ENCODE peak calls at places on chromosomes 4 and X, in six cellular contexts. One of them, this sample, is unnamed.

GRCh38 chr4:112765317-112765989 is 128.5 kb downstream of the LARP7 start:
- DNase-seq in spleen: no peak
- DNase-seq in left lung: no peak
- DNase-seq in GM23338: peak; percentile 88
- DNase-seq in transverse colon: no peak
- DNase-seq in astrocyte: no peak
- DNase-seq in this sample: no peak

GRCh38 chr4:128228021-128228571 is 59.5 kb downstream of the PGRMC2 start:
- DNase-seq in spleen: no peak
- DNase-seq in left lung: no peak
- DNase-seq in GM23338: no peak
- DNase-seq in transverse colon: no peak
- DNase-seq in astrocyte: peak; percentile 42
- DNase-seq in this sample: no peak

GRCh38 chr4:26765515-26765914 is 95.1 kb upstream of the STIM2 start:
- DNase-seq in spleen: no peak
- DNase-seq in left lung: no peak
- DNase-seq in GM23338: no peak
- DNase-seq in transverse colon: no peak
- DNase-seq in astrocyte: peak; percentile 52
- DNase-seq in this sample: no peak

GRCh38 chr4:112865443-112865842 is 184.0 kb upstream of the ANK2 start:
- DNase-seq in spleen: no peak
- DNase-seq in left lung: no peak
- DNase-seq in GM23338: no peak
- DNase-seq in transverse colon: no peak
- DNase-seq in astrocyte: no peak
- DNase-seq in this sample: no peak

GRCh38 chr4:1973218-1973617 is 35.6 kb downstream of the NELFA start:
- DNase-seq in spleen: peak; percentile 36
- DNase-seq in left lung: no peak
- DNase-seq in GM23338: no peak
- DNase-seq in transverse colon: no peak
- DNase-seq in astrocyte: no peak
- DNase-seq in this sample: no peak

GRCh38 chr4:122990891-122991290 is 68.5 kb upstream of the NUDT6 start:
- DNase-seq in spleen: no peak
- DNase-seq in left lung: no peak
- DNase-seq in GM23338: no peak
- DNase-seq in transverse colon: no peak
- DNase-seq in astrocyte: no peak
- DNase-seq in this sample: no peak

GRCh38 chr4:75708218-75708691 is 16.1 kb upstream of the USO1 start:
- DNase-seq in spleen: no peak
- DNase-seq in left lung: no peak
- DNase-seq in GM23338: peak; percentile 69
- DNase-seq in transverse colon: peak; percentile 50
- DNase-seq in astrocyte: no peak
- DNase-seq in this sample: no peak

GRCh38 chr4:4585012-4585670 is 43.3 kb upstream of the STX18 start:
- DNase-seq in spleen: no peak
- DNase-seq in left lung: no peak
- DNase-seq in GM23338: no peak
- DNase-seq in transverse colon: no peak
- DNase-seq in astrocyte: peak; percentile 75
- DNase-seq in this sample: no peak

GRCh38 chrX:136754641-136755040 is 26.1 kb downstream of the ARHGEF6 start:
- DNase-seq in spleen: peak; percentile 80
- DNase-seq in left lung: no peak
- DNase-seq in GM23338: no peak
- DNase-seq in transverse colon: no peak
- DNase-seq in astrocyte: peak; percentile 56
- DNase-seq in this sample: no peak

GRCh38 chr4:3411676-3412075 is 30.1 kb upstream of the HGFAC start:
- DNase-seq in spleen: peak; percentile 66
- DNase-seq in left lung: no peak
- DNase-seq in GM23338: no peak
- DNase-seq in transverse colon: no peak
- DNase-seq in astrocyte: no peak
- DNase-seq in this sample: no peak

GRCh38 chr4:174490356-174490969 is 31.8 kb downstream of the HPGD start:
- DNase-seq in spleen: no peak
- DNase-seq in left lung: no peak
- DNase-seq in GM23338: no peak
- DNase-seq in transverse colon: no peak
- DNase-seq in astrocyte: peak; percentile 49
- DNase-seq in this sample: no peak

GRCh38 chr4:16418814-16419213 is 192.5 kb upstream of the TAPT1 start:
- DNase-seq in spleen: no peak
- DNase-seq in left lung: no peak
- DNase-seq in GM23338: no peak
- DNase-seq in transverse colon: no peak
- DNase-seq in astrocyte: peak; percentile 92
- DNase-seq in this sample: no peak

GRCh38 chrX:75596178-75596577 is 73.3 kb upstream of the ZDHHC15 start:
- DNase-seq in spleen: no peak
- DNase-seq in left lung: no peak
- DNase-seq in GM23338: peak; percentile 1
- DNase-seq in transverse colon: no peak
- DNase-seq in astrocyte: peak; percentile 41
- DNase-seq in this sample: no peak

GRCh38 chr4:190014771-190015537 is 12.1 kb downstream of the FRG2 start:
- DNase-seq in spleen: peak; percentile 73
- DNase-seq in left lung: peak; percentile 83
- DNase-seq in GM23338: peak; percentile 84
- DNase-seq in transverse colon: no peak
- DNase-seq in astrocyte: no peak
- DNase-seq in this sample: no peak

GRCh38 chr4:124902111-124902510 is 189.6 kb upstream of the ANKRD50 start:
- DNase-seq in spleen: no peak
- DNase-seq in left lung: no peak
- DNase-seq in GM23338: no peak
- DNase-seq in transverse colon: no peak
- DNase-seq in astrocyte: no peak
- DNase-seq in this sample: no peak

GRCh38 chrX:118418811-118419251 is 72.9 kb downstream of the WDR44 start:
- DNase-seq in spleen: no peak
- DNase-seq in left lung: no peak
- DNase-seq in GM23338: peak; percentile 17
- DNase-seq in transverse colon: peak; percentile 8
- DNase-seq in astrocyte: no peak
- DNase-seq in this sample: no peak

GRCh38 chr4:84870398-84871163 is 95.9 kb downstream of the WDFY3 start:
- DNase-seq in spleen: no peak
- DNase-seq in left lung: no peak
- DNase-seq in GM23338: peak; percentile 95
- DNase-seq in transverse colon: no peak
- DNase-seq in astrocyte: peak; percentile 87
- DNase-seq in this sample: no peak
- H3K27ac ChIP-seq in spleen: no peak overlapping the region
- H3K27ac ChIP-seq in left lung: peak overlapping the region; percentile 67
- H3K27ac ChIP-seq in GM23338: peak overlapping the region; percentile 94
- H3K27ac ChIP-seq in transverse colon: no peak overlapping the region
- H3K27ac ChIP-seq in astrocyte: peak overlapping the region; percentile 70
- H3K27ac ChIP-seq in this sample: peak overlapping the region; percentile 64

DNA sequence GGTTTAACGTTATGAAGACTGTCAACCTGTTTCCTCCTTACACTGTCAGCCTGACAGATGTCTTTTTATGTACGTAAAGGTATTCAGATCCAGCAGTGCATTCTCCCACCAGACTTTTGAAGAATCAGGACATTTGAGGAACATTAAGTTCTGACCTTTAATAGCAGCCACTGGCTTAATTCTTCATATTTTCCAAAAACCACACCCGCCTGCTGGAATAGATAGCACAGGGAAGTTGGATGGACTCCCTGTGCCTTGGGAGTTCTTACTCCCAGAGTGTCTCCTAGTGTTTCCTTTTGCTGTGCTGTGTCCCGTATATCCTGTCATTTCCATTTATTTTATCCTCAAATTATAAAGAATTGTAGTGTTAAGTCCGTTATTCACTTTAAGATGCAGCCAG is 94.5 kb downstream of the AFF1 start:
- DNase-seq in spleen: no peak
- DNase-seq in left lung: no peak
- DNase-seq in GM23338: no peak
- DNase-seq in transverse colon: no peak
- DNase-seq in astrocyte: no peak
- DNase-seq in this sample: no peak
- H3K27ac ChIP-seq in spleen: no peak overlapping the region
- H3K27ac ChIP-seq in left lung: peak overlapping the region; percentile 60
- H3K27ac ChIP-seq in GM23338: no peak overlapping the region
- H3K27ac ChIP-seq in transverse colon: peak overlapping the region; percentile 70
- H3K27ac ChIP-seq in astrocyte: no peak overlapping the region
- H3K27ac ChIP-seq in this sample: no peak overlapping the region

DNA sequence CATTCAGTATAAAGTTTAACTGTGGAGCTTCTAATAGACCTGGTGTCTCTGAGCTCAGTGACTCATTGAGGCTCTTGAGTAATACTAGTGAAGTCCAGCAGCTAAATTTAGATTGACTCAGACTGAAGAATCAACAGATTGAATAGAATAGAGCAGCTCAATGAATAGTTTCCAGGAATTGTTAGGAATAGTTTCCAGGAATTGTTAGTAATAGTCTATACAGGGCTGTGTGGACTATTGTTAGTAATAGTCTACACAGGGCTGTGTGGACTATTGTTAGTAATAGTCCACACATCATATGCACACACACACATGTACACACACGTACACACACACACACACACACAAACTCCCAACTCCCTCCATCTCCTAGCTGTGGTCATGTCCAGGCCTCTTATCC is 3.0 kb downstream of the GIMD1 start:
- DNase-seq in spleen: no peak
- DNase-seq in left lung: no peak
- DNase-seq in GM23338: no peak
- DNase-seq in transverse colon: no peak
- DNase-seq in astrocyte: peak; percentile 95
- DNase-seq in this sample: no peak
- H3K27ac ChIP-seq in spleen: no peak overlapping the region
- H3K27ac ChIP-seq in left lung: no peak overlapping the region
- H3K27ac ChIP-seq in GM23338: no peak overlapping the region
- H3K27ac ChIP-seq in transverse colon: no peak overlapping the region
- H3K27ac ChIP-seq in astrocyte: peak overlapping the region; percentile 73
- H3K27ac ChIP-seq in this sample: no peak overlapping the region

GRCh38 chr4:137367608-137368007 is 164.7 kb downstream of the PCDH18 start:
- DNase-seq in spleen: no peak
- DNase-seq in left lung: no peak
- DNase-seq in GM23338: no peak
- DNase-seq in transverse colon: no peak
- DNase-seq in astrocyte: no peak
- DNase-seq in this sample: no peak
- H3K27ac ChIP-seq in spleen: no peak overlapping the region
- H3K27ac ChIP-seq in left lung: no peak overlapping the region
- H3K27ac ChIP-seq in GM23338: no peak overlapping the region
- H3K27ac ChIP-seq in transverse colon: no peak overlapping the region
- H3K27ac ChIP-seq in astrocyte: no peak overlapping the region
- H3K27ac ChIP-seq in this sample: no peak overlapping the region

DNA sequence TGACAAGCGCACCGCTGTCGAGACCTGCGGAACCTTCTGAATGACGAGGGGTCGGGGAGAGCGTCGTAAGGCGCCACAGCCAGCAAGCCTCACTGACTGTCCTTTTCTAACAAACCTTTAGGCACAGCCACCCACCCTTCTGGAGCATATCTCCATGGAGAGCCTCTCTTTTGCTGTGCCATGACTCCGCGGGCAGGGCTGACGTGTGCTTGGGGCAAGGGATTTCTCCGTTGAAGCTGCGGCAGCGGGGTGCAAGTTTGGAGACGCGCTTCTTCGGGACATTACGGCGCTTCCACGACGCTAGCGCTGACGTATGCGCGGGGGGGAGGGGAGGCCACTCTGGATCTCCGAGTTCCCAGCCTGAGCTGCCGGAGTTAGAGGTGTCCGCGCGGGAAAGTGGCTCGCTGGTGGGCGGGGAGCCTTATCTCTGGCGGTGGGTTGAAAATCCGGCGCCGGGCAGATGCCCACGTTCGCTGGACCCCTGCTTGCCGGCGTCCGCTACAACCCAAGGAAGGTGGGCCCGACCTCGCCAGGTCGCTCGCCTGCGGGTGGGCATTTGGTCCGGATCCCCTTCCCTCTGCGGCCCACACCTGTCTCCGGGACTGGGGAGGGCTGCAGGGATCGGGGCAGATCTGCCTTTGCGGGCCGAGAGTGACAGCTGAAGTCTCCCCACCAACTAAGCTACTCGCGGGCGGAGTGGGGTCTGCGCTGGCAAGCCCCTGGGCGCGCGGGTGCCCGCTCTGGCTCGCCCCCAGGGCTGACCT is 540 bp upstream of the SLC10A7 start:
- DNase-seq in spleen: peak; percentile 96
- DNase-seq in left lung: peak; percentile 96
- DNase-seq in GM23338: peak; percentile 83
- DNase-seq in transverse colon: peak; percentile 95
- DNase-seq in astrocyte: peak; percentile 73
- DNase-seq in this sample: peak; percentile 47
- H3K27ac ChIP-seq in spleen: peak overlapping the region; percentile 64
- H3K27ac ChIP-seq in left lung: peak overlapping the region; percentile 72
- H3K27ac ChIP-seq in GM23338: no peak overlapping the region
- H3K27ac ChIP-seq in transverse colon: peak overlapping the region; percentile 85
- H3K27ac ChIP-seq in astrocyte: peak overlapping the region; percentile 87
- H3K27ac ChIP-seq in this sample: peak overlapping the region; percentile 43

DNA sequence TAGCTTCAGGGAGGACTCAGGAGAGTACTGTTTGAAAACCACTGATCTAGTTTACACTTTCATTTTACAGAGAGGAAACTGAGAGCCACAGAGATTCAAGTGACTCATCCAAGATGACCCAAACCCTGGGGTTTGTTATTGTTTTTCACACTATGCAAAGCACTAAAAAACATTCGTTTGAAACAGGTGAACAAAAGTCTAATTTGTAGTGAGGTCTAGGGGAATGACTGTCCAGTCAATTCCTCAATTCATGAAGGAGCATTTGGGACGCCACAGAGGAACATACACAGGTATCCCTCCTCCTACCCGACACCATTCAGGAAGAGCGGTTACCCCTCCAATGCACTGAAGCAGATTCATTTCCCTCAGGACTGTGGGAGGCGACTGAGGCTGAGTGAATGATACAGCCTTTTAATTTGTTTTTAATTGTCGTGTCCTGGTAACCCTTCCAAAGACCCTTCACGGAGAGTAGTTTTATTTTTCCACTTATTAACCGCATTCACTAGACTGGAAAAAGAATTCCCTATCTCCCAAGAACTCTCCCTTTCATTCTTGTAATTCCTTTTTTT is 30.3 kb downstream of the TLR10 start:
- DNase-seq in spleen: no peak
- DNase-seq in left lung: no peak
- DNase-seq in GM23338: no peak
- DNase-seq in transverse colon: no peak
- DNase-seq in astrocyte: peak; percentile 58
- DNase-seq in this sample: no peak
- H3K27ac ChIP-seq in spleen: no peak overlapping the region
- H3K27ac ChIP-seq in left lung: peak overlapping the region; percentile 37
- H3K27ac ChIP-seq in GM23338: peak overlapping the region; percentile 56
- H3K27ac ChIP-seq in transverse colon: peak overlapping the region; percentile 17
- H3K27ac ChIP-seq in astrocyte: peak overlapping the region; percentile 75
- H3K27ac ChIP-seq in this sample: peak overlapping the region; percentile 75

DNA sequence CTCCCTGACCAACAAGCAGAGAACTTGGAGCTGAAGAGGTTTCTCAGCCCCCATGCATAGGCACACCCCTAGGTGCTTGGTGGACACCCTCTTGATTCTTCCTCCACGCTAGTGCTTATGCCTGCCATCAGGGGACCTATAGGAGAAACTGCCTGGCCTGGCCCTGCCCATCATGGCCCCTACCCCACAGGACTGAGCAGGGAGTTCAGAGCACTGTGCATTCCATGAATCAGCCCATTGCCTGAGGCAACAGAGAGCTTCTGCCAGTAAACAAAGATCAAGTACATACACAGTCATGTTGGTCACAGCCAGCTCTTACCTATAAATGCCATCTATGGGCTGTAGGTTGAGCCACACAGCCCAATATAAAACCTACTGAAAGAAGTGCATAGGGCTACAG is 99.1 kb upstream of the EDNRA start:
- DNase-seq in spleen: no peak
- DNase-seq in left lung: no peak
- DNase-seq in GM23338: no peak
- DNase-seq in transverse colon: no peak
- DNase-seq in astrocyte: no peak
- DNase-seq in this sample: no peak
- H3K27ac ChIP-seq in spleen: no peak overlapping the region
- H3K27ac ChIP-seq in left lung: no peak overlapping the region
- H3K27ac ChIP-seq in GM23338: no peak overlapping the region
- H3K27ac ChIP-seq in transverse colon: no peak overlapping the region
- H3K27ac ChIP-seq in astrocyte: no peak overlapping the region
- H3K27ac ChIP-seq in this sample: no peak overlapping the region